ENCODE peak calls at places on chromosomes 13 and 19, in seven cellular contexts. H is astrocyte, D is endothelial cell of umbilical vein, W is Karpas-422, J is MM.1S, V is SK-N-SH, T is neural progenitor cell. B is an unnamed sample. For H3K27me3, the result is how much of the 10 kb centered on the place peaks cover.

GRCh38 chr19:13741893-13742292 is 22.4 kb upstream of the MRI1 start:
- DNase-seq in H (no peak), D (no peak), W (no peak), J (no peak), V (no peak), T (no peak), B (no peak)

GRCh38 chr19:4897146-4897545 is 5.5 kb downstream of the ARRDC5 start:
- DNase-seq in H (no peak), D (no peak), W (no peak), J (no peak), V (no peak), T (no peak), B (no peak)

GRCh38 chr19:42467437-42467760 is 24.7 kb upstream of the CXCL17 start:
- DNase-seq in H (no peak), D (no peak), W (no peak), J (no peak), V (no peak), T (no peak), B (no peak)

GRCh38 chr13:22561581-22561980 is 619.2 kb upstream of the SGCG start:
- DNase-seq in H (no peak), D (no peak), W (no peak), J (no peak), V (peak), T (no peak), B (no peak)

GRCh38 chr13:73519720-73520119 is 460.9 kb downstream of the KLF5 start:
- DNase-seq in H (peak), D (no peak), W (no peak), J (no peak), V (no peak), T (no peak), B (no peak)

GRCh38 chr13:66992183-66992582 is 238.0 kb downstream of the PCDH9 start:
- DNase-seq in H (peak), D (peak), W (no peak), J (no peak), V (no peak), T (no peak), B (no peak)

GRCh38 chr19:54376610-54377009 is 11.9 kb upstream of the LAIR1 start:
- DNase-seq in H (no peak), D (no peak), W (no peak), J (no peak), V (no peak), T (no peak), B (peak)

GRCh38 chr13:33351324-33351723 is 65.8 kb upstream of the STARD13 start:
- DNase-seq in H (peak), D (peak), W (no peak), J (no peak), V (no peak), T (no peak), B (no peak)

GRCh38 chr13:42548731-42549554 is 25.0 kb upstream of the TNFSF11 start:
- DNase-seq in H (peak), D (peak), W (no peak), J (no peak), V (no peak), T (no peak), B (no peak)

GRCh38 chr13:32802159-32802558 is 214.1 kb upstream of the KL start:
- DNase-seq in H (no peak), D (no peak), W (no peak), J (no peak), V (no peak), T (no peak), B (no peak)

GRCh38 chr19:55605207-55605636 is 225 bp upstream of the ZNF865 start:
- DNase-seq in H (peak), D (peak), W (peak), J (peak), V (peak), T (peak), B (peak)
- H3K9ac ChIP-seq in H (peak), D (peak), W (peak), J (peak), V (peak), T (no peak), B (peak)

GRCh38 chr13:106591299-106591698 is 23.4 kb upstream of the ARGLU1 start:
- DNase-seq in H (no peak), D (no peak), W (no peak), J (no peak), V (no peak), T (no peak), B (no peak)
- H3K27ac ChIP-seq in H (no peak), D (no peak), W (no peak), J (no peak), V (no peak), T (no peak), B (no peak)

GRCh38 chr13:99959127-99959529 is 12.4 kb downstream of the ZIC5 start:
- DNase-seq in H (no peak), D (no peak), W (no peak), J (no peak), V (no peak), T (peak), B (no peak)
- H3K27me3 ChIP-seq in H (half or more), D (half or more), W (under half), J (under half), V (half or more), T (under half), B (under half)

DNA sequence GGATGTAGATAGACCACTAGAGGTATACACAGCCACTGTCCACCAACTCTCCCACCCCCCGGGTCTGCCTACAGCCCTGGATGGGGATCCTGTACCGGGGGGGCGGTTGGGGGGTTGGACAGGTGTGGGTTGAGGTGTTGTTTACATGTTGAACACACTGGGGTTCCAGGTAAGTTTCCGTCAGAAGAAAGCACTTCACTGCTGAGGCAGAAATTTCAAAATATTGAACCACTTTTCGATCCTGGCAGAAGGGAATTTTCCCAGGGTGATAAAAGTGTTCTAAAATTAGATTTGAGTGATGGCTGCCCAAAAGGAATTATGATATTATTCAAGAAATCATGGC is 6.6 kb upstream of the CEACAM16 start:
- DNase-seq in H (no peak), D (no peak), W (no peak), J (no peak), V (no peak), T (no peak), B (no peak)
- H3K9ac ChIP-seq in H (peak), D (peak), W (no peak), J (peak), V (peak), T (no peak), B (no peak)

DNA sequence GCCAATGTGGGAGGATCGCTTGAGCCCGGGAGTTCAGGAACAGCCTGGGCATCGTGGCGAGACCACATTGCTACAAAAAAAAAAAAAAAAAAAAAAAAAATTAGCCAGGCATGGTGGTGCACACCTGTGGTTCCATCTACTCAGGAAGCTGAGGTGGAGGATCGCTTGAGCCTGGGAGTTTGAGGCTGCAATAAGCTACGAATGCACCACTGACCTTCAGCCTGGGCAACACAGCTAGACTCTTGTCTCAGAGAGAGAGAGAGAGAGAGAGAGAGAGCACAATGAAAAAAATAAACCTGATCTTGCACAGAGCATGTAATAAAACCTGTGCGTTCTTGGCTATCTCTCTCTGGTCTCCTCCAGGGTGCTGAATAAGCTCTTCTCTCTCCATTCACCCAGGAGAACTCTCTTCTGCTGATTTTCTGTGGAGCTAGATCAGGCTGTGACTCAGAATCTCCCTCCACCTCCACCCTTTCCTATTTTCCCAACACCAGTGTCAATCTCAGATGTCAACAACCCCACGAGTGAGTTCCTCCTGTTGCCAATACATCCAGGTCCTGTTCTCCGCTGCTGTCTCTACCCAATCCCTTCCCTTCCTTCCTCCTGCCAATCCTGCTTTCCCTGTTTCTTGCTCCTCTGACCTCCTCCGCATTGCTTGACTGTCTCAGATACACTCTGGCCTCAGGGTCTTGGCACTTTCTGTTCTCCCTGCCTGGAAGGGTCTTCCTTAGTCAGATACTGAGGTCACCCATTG is 3.4 kb upstream of the ACP5 start:
- DNase-seq in H (no peak), D (peak), W (no peak), J (no peak), V (no peak), T (no peak), B (no peak)
- H3K27ac ChIP-seq in H (no peak), D (no peak), W (peak), J (no peak), V (no peak), T (no peak), B (peak)

GRCh38 chr19:44752123-44752815 is 3.8 kb downstream of the BCL3 start:
- DNase-seq in H (no peak), D (no peak), W (no peak), J (no peak), V (no peak), T (no peak), B (no peak)

GRCh38 chr19:44753932-44754742 is 5.6 kb downstream of the BCL3 start:
- DNase-seq in H (peak), D (peak), W (peak), J (peak), V (peak), T (peak), B (peak)

GRCh38 chr19:44752816-44753618 is 4.5 kb downstream of the BCL3 start:
- DNase-seq in H (peak), D (peak), W (peak), J (peak), V (peak), T (peak), B (peak)

GRCh38 chr19:44754743-44755066 is 6.2 kb downstream of the BCL3 start:
- DNase-seq in H (no peak), D (no peak), W (no peak), J (no peak), V (no peak), T (no peak), B (no peak)

DNA sequence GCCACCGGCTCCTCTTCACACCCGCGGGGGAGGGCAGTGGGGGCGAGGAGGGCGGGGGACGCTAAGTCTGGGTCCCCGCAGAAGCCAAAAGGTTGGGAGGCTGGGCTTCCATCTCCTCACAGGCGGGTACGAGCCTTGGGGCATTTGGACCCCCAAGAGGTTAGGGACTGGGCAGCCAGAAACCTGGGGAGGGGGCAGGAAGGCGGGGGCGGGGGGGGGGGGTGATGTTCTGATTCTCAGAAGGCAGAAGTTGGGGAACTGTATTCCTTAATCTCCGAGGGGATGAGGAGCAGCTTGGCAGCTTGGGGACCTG is 5.1 kb downstream of the BCL3 start:
- DNase-seq in H (no peak), D (no peak), W (no peak), J (no peak), V (no peak), T (no peak), B (no peak)
- H3K27me3 ChIP-seq in H (under half), D (under half), W (under half), J (under half), V (under half), T (half or more), B (under half)

GRCh38 chr19:47745010-47745901 is at the start of gene NOP53:
- DNase-seq in H (peak), D (peak), W (peak), J (peak), V (peak), T (peak), B (peak)

GRCh38 chr19:47742636-47743035 is 2.7 kb upstream of the NOP53 start:
- DNase-seq in H (peak), D (no peak), W (no peak), J (no peak), V (no peak), T (peak), B (no peak)

GRCh38 chr19:47740866-47741519 is 4.4 kb upstream of the NOP53 start:
- DNase-seq in H (no peak), D (no peak), W (no peak), J (no peak), V (no peak), T (no peak), B (no peak)

GRCh38 chr19:47741544-47742125 is 3.7 kb upstream of the NOP53 start:
- DNase-seq in H (no peak), D (peak), W (no peak), J (no peak), V (no peak), T (no peak), B (no peak)
- H3K9ac ChIP-seq in H (peak), D (no peak), W (no peak), J (no peak), V (no peak), T (no peak), B (no peak)

GRCh38 chr19:11420894-11421606 is 1.9 kb upstream of the RGL3 start:
- DNase-seq in H (no peak), D (no peak), W (no peak), J (no peak), V (no peak), T (peak), B (no peak)

GRCh38 chr19:11416346-11417052 is 2.6 kb downstream of the RGL3 start:
- DNase-seq in H (no peak), D (no peak), W (no peak), J (no peak), V (no peak), T (no peak), B (no peak)

GRCh38 chr19:11420429-11420893 is 1.3 kb upstream of the RGL3 start:
- DNase-seq in H (no peak), D (no peak), W (no peak), J (no peak), V (no peak), T (peak), B (no peak)

GRCh38 chr19:11418518-11419506 is at the start of gene RGL3:
- DNase-seq in H (no peak), D (no peak), W (no peak), J (no peak), V (peak), T (peak), B (no peak)

GRCh38 chr19:11418166-11418517 is 972 bp downstream of the RGL3 start:
- DNase-seq in H (no peak), D (no peak), W (no peak), J (no peak), V (peak), T (no peak), B (no peak)
- H3K27ac ChIP-seq in H (no peak), D (no peak), W (no peak), J (no peak), V (no peak), T (no peak), B (no peak)

GRCh38 chr19:3882041-3882384 is 1.5 kb downstream of the ATCAY start:
- DNase-seq in H (no peak), D (no peak), W (no peak), J (no peak), V (no peak), T (no peak), B (no peak)
- H3K27me3 ChIP-seq in H (under half), D (under half), W (under half), J (half or more), V (under half), T (under half), B (under half)